ENCODE peak calls at places on chromosomes 3 and 15, in nine cellular contexts. One of them, this sample, is unnamed.

GRCh38 chr15:39079296-39079834 is 501.5 kb upstream of the THBS1 start:
- DNase-seq in CD8-positive, alpha-beta T cell: no peak
- DNase-seq in stomach: no peak
- DNase-seq in uterus: no peak
- DNase-seq in fibroblast of lung: peak
- DNase-seq in psoas muscle: no peak
- DNase-seq in IMR-90: peak
- DNase-seq in pancreas: no peak
- DNase-seq in AG10803: peak
- DNase-seq in this sample: no peak

GRCh38 chr3:111956995-111957736 is 21.7 kb upstream of the ABHD10 start:
- DNase-seq in CD8-positive, alpha-beta T cell: no peak
- DNase-seq in stomach: no peak
- DNase-seq in uterus: no peak
- DNase-seq in fibroblast of lung: no peak
- DNase-seq in psoas muscle: no peak
- DNase-seq in IMR-90: no peak
- DNase-seq in pancreas: no peak
- DNase-seq in AG10803: no peak
- DNase-seq in this sample: no peak

GRCh38 chr3:152196782-152197181 is 71.9 kb upstream of the MBNL1 start:
- DNase-seq in CD8-positive, alpha-beta T cell: no peak
- DNase-seq in stomach: no peak
- DNase-seq in uterus: no peak
- DNase-seq in fibroblast of lung: no peak
- DNase-seq in psoas muscle: no peak
- DNase-seq in IMR-90: no peak
- DNase-seq in pancreas: no peak
- DNase-seq in AG10803: no peak
- DNase-seq in this sample: peak

GRCh38 chr15:64792282-64792681 is 16.9 kb upstream of the RBPMS2 start:
- DNase-seq in CD8-positive, alpha-beta T cell: no peak
- DNase-seq in stomach: no peak
- DNase-seq in uterus: no peak
- DNase-seq in fibroblast of lung: peak
- DNase-seq in psoas muscle: no peak
- DNase-seq in IMR-90: peak
- DNase-seq in pancreas: no peak
- DNase-seq in AG10803: no peak
- DNase-seq in this sample: no peak

GRCh38 chr3:191762323-191762960 is 301.5 kb downstream of the PYDC2 start:
- DNase-seq in CD8-positive, alpha-beta T cell: no peak
- DNase-seq in stomach: no peak
- DNase-seq in uterus: no peak
- DNase-seq in fibroblast of lung: peak
- DNase-seq in psoas muscle: no peak
- DNase-seq in IMR-90: no peak
- DNase-seq in pancreas: no peak
- DNase-seq in AG10803: peak
- DNase-seq in this sample: no peak

GRCh38 chr15:57015897-57016296 is 97.5 kb downstream of the TCF12 start:
- DNase-seq in CD8-positive, alpha-beta T cell: no peak
- DNase-seq in stomach: no peak
- DNase-seq in uterus: no peak
- DNase-seq in fibroblast of lung: peak
- DNase-seq in psoas muscle: no peak
- DNase-seq in IMR-90: peak
- DNase-seq in pancreas: no peak
- DNase-seq in AG10803: no peak
- DNase-seq in this sample: no peak

GRCh38 chr15:92650256-92650655 is 5.3 kb downstream of the FAM174B start:
- DNase-seq in CD8-positive, alpha-beta T cell: no peak
- DNase-seq in stomach: no peak
- DNase-seq in uterus: peak
- DNase-seq in fibroblast of lung: peak
- DNase-seq in psoas muscle: no peak
- DNase-seq in IMR-90: no peak
- DNase-seq in pancreas: no peak
- DNase-seq in AG10803: no peak
- DNase-seq in this sample: no peak

GRCh38 chr15:68564173-68564572 is 14.6 kb upstream of the CORO2B start:
- DNase-seq in CD8-positive, alpha-beta T cell: no peak
- DNase-seq in stomach: no peak
- DNase-seq in uterus: no peak
- DNase-seq in fibroblast of lung: no peak
- DNase-seq in psoas muscle: no peak
- DNase-seq in IMR-90: no peak
- DNase-seq in pancreas: no peak
- DNase-seq in AG10803: no peak
- DNase-seq in this sample: no peak

GRCh38 chr3:40079203-40079844 is 230.2 kb upstream of the EIF1B start:
- DNase-seq in CD8-positive, alpha-beta T cell: no peak
- DNase-seq in stomach: no peak
- DNase-seq in uterus: no peak
- DNase-seq in fibroblast of lung: peak
- DNase-seq in psoas muscle: no peak
- DNase-seq in IMR-90: peak
- DNase-seq in pancreas: no peak
- DNase-seq in AG10803: peak
- DNase-seq in this sample: no peak

GRCh38 chr15:70127288-70127746 is 29.6 kb upstream of the TLE3 start:
- DNase-seq in CD8-positive, alpha-beta T cell: no peak
- DNase-seq in stomach: peak
- DNase-seq in uterus: no peak
- DNase-seq in fibroblast of lung: peak
- DNase-seq in psoas muscle: no peak
- DNase-seq in IMR-90: no peak
- DNase-seq in pancreas: no peak
- DNase-seq in AG10803: no peak
- DNase-seq in this sample: peak

GRCh38 chr15:34655198-34655770 is 71.8 kb upstream of the GOLGA8B start:
- DNase-seq in CD8-positive, alpha-beta T cell: no peak
- DNase-seq in stomach: no peak
- DNase-seq in uterus: no peak
- DNase-seq in fibroblast of lung: no peak
- DNase-seq in psoas muscle: no peak
- DNase-seq in IMR-90: no peak
- DNase-seq in pancreas: no peak
- DNase-seq in AG10803: no peak
- DNase-seq in this sample: no peak

GRCh38 chr3:79497447-79498111 is 270.2 kb downstream of the ROBO1 start:
- DNase-seq in CD8-positive, alpha-beta T cell: no peak
- DNase-seq in stomach: no peak
- DNase-seq in uterus: no peak
- DNase-seq in fibroblast of lung: no peak
- DNase-seq in psoas muscle: no peak
- DNase-seq in IMR-90: peak
- DNase-seq in pancreas: no peak
- DNase-seq in AG10803: peak
- DNase-seq in this sample: peak
- TF ChIP-seq CTCF in CD8-positive, alpha-beta T cell: no peak
- TF ChIP-seq CTCF in stomach: peak
- TF ChIP-seq CTCF in uterus: no peak
- TF ChIP-seq CTCF in fibroblast of lung: peak
- TF ChIP-seq CTCF in psoas muscle: peak
- TF ChIP-seq CTCF in IMR-90: peak
- TF ChIP-seq CTCF in pancreas: peak
- TF ChIP-seq CTCF in AG10803: peak
- TF ChIP-seq CTCF in this sample: peak

DNA sequence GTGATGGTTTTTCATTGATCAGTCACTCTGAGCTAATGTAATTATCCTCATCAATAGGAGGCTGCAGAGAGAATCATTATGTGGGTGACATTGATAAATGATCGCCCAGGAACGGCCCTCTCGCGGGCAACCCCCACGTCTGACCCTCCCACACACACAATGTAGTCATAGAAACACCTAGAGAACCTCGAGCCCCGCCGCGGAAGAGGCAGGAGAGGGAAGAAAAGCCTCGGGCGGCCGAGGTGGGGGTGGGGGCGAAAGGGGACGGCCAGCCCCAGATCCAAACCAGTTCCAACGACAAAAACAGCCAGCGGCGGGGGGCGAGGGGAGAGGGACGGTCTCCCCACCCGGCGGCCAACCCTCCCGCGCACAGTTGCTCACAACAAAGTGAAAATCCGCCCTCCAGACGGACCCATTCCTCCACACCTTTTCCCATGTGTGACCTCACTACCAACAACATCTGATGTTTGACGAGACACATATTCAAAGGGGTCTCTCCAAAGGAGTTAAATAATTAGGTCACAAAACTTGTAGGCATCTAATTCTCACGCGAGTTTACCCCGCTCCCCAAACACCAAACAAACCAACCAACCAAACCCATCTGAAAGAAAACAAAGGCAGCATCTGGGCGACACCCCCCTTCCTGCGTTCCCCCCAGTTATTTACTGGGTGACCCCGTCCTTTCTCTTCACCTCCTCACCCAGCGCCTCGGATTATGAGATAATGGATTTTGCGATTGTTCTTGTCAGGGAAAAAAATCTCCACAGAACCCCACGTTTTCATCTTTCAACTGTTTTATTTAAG is 212.9 kb downstream of the MEIS2 start:
- DNase-seq in CD8-positive, alpha-beta T cell: no peak
- DNase-seq in stomach: no peak
- DNase-seq in uterus: peak
- DNase-seq in fibroblast of lung: peak
- DNase-seq in psoas muscle: peak
- DNase-seq in IMR-90: no peak
- DNase-seq in pancreas: no peak
- DNase-seq in AG10803: no peak
- DNase-seq in this sample: peak
- H3K4me3 ChIP-seq in CD8-positive, alpha-beta T cell: no peak
- H3K4me3 ChIP-seq in stomach: peak
- H3K4me3 ChIP-seq in uterus: peak
- H3K4me3 ChIP-seq in fibroblast of lung: peak
- H3K4me3 ChIP-seq in psoas muscle: no peak
- H3K4me3 ChIP-seq in IMR-90: peak
- H3K4me3 ChIP-seq in pancreas: no peak
- H3K4me3 ChIP-seq in AG10803: peak
- H3K4me3 ChIP-seq in this sample: peak

GRCh38 chr15:79180318-79180717 is 89.7 kb upstream of the RASGRF1 start:
- DNase-seq in CD8-positive, alpha-beta T cell: no peak
- DNase-seq in stomach: no peak
- DNase-seq in uterus: no peak
- DNase-seq in fibroblast of lung: no peak
- DNase-seq in psoas muscle: no peak
- DNase-seq in IMR-90: no peak
- DNase-seq in pancreas: no peak
- DNase-seq in AG10803: no peak
- DNase-seq in this sample: no peak

GRCh38 chr15:79179597-79179996 is 89.0 kb upstream of the RASGRF1 start:
- DNase-seq in CD8-positive, alpha-beta T cell: no peak
- DNase-seq in stomach: no peak
- DNase-seq in uterus: no peak
- DNase-seq in fibroblast of lung: no peak
- DNase-seq in psoas muscle: no peak
- DNase-seq in IMR-90: no peak
- DNase-seq in pancreas: no peak
- DNase-seq in AG10803: no peak
- DNase-seq in this sample: no peak

GRCh38 chr15:79186616-79187015 is 95.9 kb upstream of the ANKRD34C start:
- DNase-seq in CD8-positive, alpha-beta T cell: no peak
- DNase-seq in stomach: no peak
- DNase-seq in uterus: no peak
- DNase-seq in fibroblast of lung: no peak
- DNase-seq in psoas muscle: no peak
- DNase-seq in IMR-90: no peak
- DNase-seq in pancreas: no peak
- DNase-seq in AG10803: no peak
- DNase-seq in this sample: no peak

GRCh38 chr15:79184465-79184892 is 93.9 kb upstream of the RASGRF1 start:
- DNase-seq in CD8-positive, alpha-beta T cell: peak
- DNase-seq in stomach: peak
- DNase-seq in uterus: peak
- DNase-seq in fibroblast of lung: peak
- DNase-seq in psoas muscle: peak
- DNase-seq in IMR-90: peak
- DNase-seq in pancreas: peak
- DNase-seq in AG10803: peak
- DNase-seq in this sample: peak

DNA sequence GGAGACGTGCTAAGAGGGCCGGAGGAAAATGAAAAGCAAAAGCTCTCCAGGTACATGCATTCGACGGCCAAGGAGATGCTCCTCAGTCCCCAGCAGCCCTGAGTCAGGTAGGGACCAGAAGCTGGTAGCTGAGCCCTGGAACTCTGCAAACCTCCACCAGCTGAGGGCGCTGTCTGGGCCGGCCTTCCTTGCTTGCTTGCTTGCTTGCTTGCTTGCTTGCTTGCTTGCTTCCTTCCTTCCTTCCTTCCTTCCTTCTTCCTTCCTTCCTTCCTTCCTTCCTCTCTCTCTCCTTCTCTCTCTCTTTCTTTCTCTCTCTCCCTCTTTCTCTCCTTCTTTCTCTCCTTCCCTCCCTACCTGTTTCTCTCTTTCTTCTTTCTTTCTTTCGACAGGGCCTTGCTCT is 94.6 kb upstream of the RASGRF1 start:
- DNase-seq in CD8-positive, alpha-beta T cell: no peak
- DNase-seq in stomach: no peak
- DNase-seq in uterus: no peak
- DNase-seq in fibroblast of lung: no peak
- DNase-seq in psoas muscle: no peak
- DNase-seq in IMR-90: no peak
- DNase-seq in pancreas: no peak
- DNase-seq in AG10803: no peak
- DNase-seq in this sample: peak
- TF ChIP-seq CTCF in CD8-positive, alpha-beta T cell: no peak
- TF ChIP-seq CTCF in stomach: no peak
- TF ChIP-seq CTCF in uterus: no peak
- TF ChIP-seq CTCF in fibroblast of lung: peak
- TF ChIP-seq CTCF in psoas muscle: no peak
- TF ChIP-seq CTCF in IMR-90: peak
- TF ChIP-seq CTCF in pancreas: no peak
- TF ChIP-seq CTCF in AG10803: peak
- TF ChIP-seq CTCF in this sample: peak

DNA sequence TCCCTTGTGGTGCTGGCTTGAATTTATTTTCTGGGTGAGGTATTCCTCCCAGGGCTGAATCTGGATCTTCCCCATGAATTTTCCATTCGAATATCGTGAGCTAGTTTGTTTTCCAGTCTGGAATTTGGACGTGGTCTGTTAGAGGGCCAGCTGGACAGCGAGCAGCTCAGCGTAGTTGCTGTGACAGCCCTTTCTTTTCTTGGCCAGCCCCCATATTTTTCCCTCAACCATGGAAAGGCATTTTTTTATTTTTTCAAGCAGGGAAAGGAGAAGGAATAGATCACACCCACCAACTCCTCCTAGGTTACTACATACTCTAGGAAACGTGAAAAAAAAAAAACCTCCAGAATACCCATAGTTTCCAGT is 152.0 kb downstream of the KLHL25 start:
- DNase-seq in CD8-positive, alpha-beta T cell: no peak
- DNase-seq in stomach: no peak
- DNase-seq in uterus: peak
- DNase-seq in fibroblast of lung: peak
- DNase-seq in psoas muscle: peak
- DNase-seq in IMR-90: peak
- DNase-seq in pancreas: no peak
- DNase-seq in AG10803: peak
- DNase-seq in this sample: no peak
- H3K4me3 ChIP-seq in CD8-positive, alpha-beta T cell: no peak
- H3K4me3 ChIP-seq in stomach: no peak
- H3K4me3 ChIP-seq in uterus: no peak
- H3K4me3 ChIP-seq in fibroblast of lung: peak
- H3K4me3 ChIP-seq in psoas muscle: peak
- H3K4me3 ChIP-seq in IMR-90: peak
- H3K4me3 ChIP-seq in pancreas: no peak
- H3K4me3 ChIP-seq in AG10803: peak
- H3K4me3 ChIP-seq in this sample: no peak

GRCh38 chr15:73284073-73284472 is 84.7 kb downstream of the HCN4 start:
- DNase-seq in CD8-positive, alpha-beta T cell: no peak
- DNase-seq in stomach: no peak
- DNase-seq in uterus: no peak
- DNase-seq in fibroblast of lung: peak
- DNase-seq in psoas muscle: no peak
- DNase-seq in IMR-90: peak
- DNase-seq in pancreas: no peak
- DNase-seq in AG10803: peak
- DNase-seq in this sample: no peak
- TF ChIP-seq CTCF in CD8-positive, alpha-beta T cell: no peak
- TF ChIP-seq CTCF in stomach: no peak
- TF ChIP-seq CTCF in uterus: no peak
- TF ChIP-seq CTCF in fibroblast of lung: peak
- TF ChIP-seq CTCF in psoas muscle: peak
- TF ChIP-seq CTCF in IMR-90: peak
- TF ChIP-seq CTCF in pancreas: no peak
- TF ChIP-seq CTCF in AG10803: peak
- TF ChIP-seq CTCF in this sample: peak

This sample was measured in GM12865.